ENCODE peak calls at places on chromosomes 6 and 20, in seven cellular contexts. X is Kasumi-1, Z is right cardiac atrium, V is left ventricle myocardium inferior, N is PC-3, S is left colon, W is NCI-H1436. L is an unnamed sample.

GRCh38 chr6:130183271-130184222 is 39.2 kb downstream of the SAMD3 start:
- DNase-seq in X (no peak), S (no peak), Z (no peak), W (no peak), N (no peak), V (no peak), L (no peak)

GRCh38 chr20:38872036-38872435 is 54.2 kb upstream of the FAM83D start:
- DNase-seq in N (peak; percentile 38), S (peak; percentile 77), V (no peak), Z (no peak), X (no peak), W (no peak), L (no peak)

GRCh38 chr20:46159101-46159897 is 41.2 kb downstream of the CD40 start:
- DNase-seq in S (no peak), X (no peak), Z (no peak), N (no peak), V (no peak), W (no peak), L (no peak)

GRCh38 chr6:41167173-41167963 is 4.5 kb upstream of the TREM2 start:
- DNase-seq in S (no peak), W (no peak), V (no peak), Z (peak; percentile 44), X (peak; percentile 39), N (peak; percentile 33), L (peak; percentile 8)

GRCh38 chr6:76771076-76771634 is 692.1 kb downstream of the HTR1B start:
- DNase-seq in W (no peak), X (no peak), N (no peak), Z (peak; percentile 39), S (no peak), V (peak; percentile 35), L (no peak)

GRCh38 chr6:168585441-168585840 is 144.5 kb downstream of the SMOC2 start:
- DNase-seq in X (no peak), N (no peak), S (no peak), V (no peak), W (no peak), Z (no peak), L (no peak)

GRCh38 chr6:142833798-142834197 is 111.2 kb downstream of the HIVEP2 start:
- DNase-seq in W (no peak), Z (no peak), V (no peak), N (no peak), X (no peak), S (no peak), L (no peak)

GRCh38 chr6:94130458-94130857 is 711.1 kb upstream of the EPHA7 start:
- DNase-seq in S (no peak), Z (peak; percentile 37), N (no peak), V (no peak), W (no peak), X (peak; percentile 8), L (no peak)

GRCh38 chr20:38113401-38114325 is 51.4 kb downstream of the TGM2 start:
- DNase-seq in X (peak; percentile 62), N (peak; percentile 40), S (no peak), Z (peak; percentile 65), V (no peak), W (no peak), L (peak; percentile 23)

GRCh38 chr6:52059821-52060220 is 27.6 kb downstream of the PKHD1 start:
- DNase-seq in Z (no peak), S (no peak), X (no peak), N (peak; percentile 60), V (no peak), W (no peak), L (no peak)

GRCh38 chr20:45330476-45330875 is 17.7 kb downstream of the SDC4 start:
- DNase-seq in N (no peak), X (no peak), V (no peak), S (no peak), W (no peak), Z (no peak), L (no peak)

GRCh38 chr6:167987811-167988495 is 9.5 kb upstream of the KIF25 start:
- DNase-seq in N (no peak), V (no peak), S (no peak), X (no peak), W (no peak), Z (no peak), L (no peak)